ENCODE peak calls at places on chromosomes 12 and 14, in eight cellular contexts. H, U, J, Z, K, E, B and O are unnamed samples.

GRCh38 chr14:99035268-99035667 is 236.7 kb downstream of the BCL11B start:
- DNase-seq in U (no peak), H (peak), Z (peak), B (peak), J (peak), E (no peak), K (no peak), O (peak)

GRCh38 chr14:92456215-92457017 is 57.2 kb upstream of the RIN3 start:
- DNase-seq in H (peak), B (no peak), K (peak), E (no peak), Z (peak), J (peak), U (no peak), O (peak)

GRCh38 chr14:51547260-51547659 is 104.5 kb upstream of the FRMD6 start:
- DNase-seq in K (no peak), U (peak), J (peak), H (peak), E (peak), B (peak), Z (no peak), O (peak)

GRCh38 chr12:124517260-124518050 is 50.0 kb downstream of the NCOR2 start:
- DNase-seq in E (no peak), U (peak), Z (peak), J (peak), B (no peak), K (peak), H (peak), O (no peak)

GRCh38 chr14:61111145-61112130 is 130.4 kb downstream of the SLC38A6 start:
- DNase-seq in K (no peak), Z (no peak), B (no peak), E (no peak), U (no peak), J (no peak), H (no peak), O (peak)

GRCh38 chr12:6288235-6288634 is 22.2 kb upstream of the PLEKHG6 start:
- DNase-seq in H (no peak), K (no peak), Z (no peak), E (no peak), B (no peak), J (peak), U (no peak), O (no peak)

GRCh38 chr12:4439736-4440135 is 5.9 kb downstream of the FGF6 start:
- DNase-seq in J (no peak), E (no peak), U (no peak), Z (no peak), H (no peak), B (no peak), K (no peak), O (no peak)

GRCh38 chr14:99514552-99515300 is 33.5 kb downstream of the CCNK start:
- DNase-seq in Z (peak), J (no peak), B (no peak), K (no peak), H (peak), E (no peak), U (no peak), O (no peak)

GRCh38 chr12:48003226-48004038 is 844 bp downstream of the COL2A1 start:
- DNase-seq in H (no peak), U (no peak), E (no peak), Z (no peak), K (no peak), B (no peak), J (peak), O (no peak)

GRCh38 chr12:92445253-92446081 is 257.3 kb upstream of the PLEKHG7 start:
- DNase-seq in E (no peak), Z (no peak), U (no peak), K (no peak), B (no peak), J (peak), H (no peak), O (no peak)
- H3K4me3 ChIP-seq in E (no peak), Z (no peak), U (no peak), K (no peak), B (no peak), J (no peak), H (no peak), O (no peak)

DNA sequence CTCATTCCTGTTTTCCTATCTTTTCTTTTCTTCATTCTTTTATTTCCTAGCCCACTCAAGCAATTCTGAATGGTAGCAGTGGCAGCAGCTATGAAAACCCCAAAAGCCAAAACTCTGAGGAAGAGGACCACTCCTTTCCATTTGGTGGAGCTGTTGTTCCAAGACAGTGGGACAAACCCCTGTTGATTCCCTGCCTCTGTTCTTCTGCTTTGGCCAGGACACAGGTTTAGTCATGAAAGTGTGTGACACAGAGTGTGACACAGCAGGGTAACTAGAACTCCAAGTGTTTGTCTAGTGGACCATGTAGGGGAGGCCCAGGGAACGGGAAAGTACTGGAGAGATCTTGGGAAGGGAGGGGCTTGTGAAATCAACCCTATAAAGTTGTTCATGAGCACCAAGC is 71.1 kb downstream of the PTCSC3 start:
- DNase-seq in J (no peak), K (no peak), Z (no peak), B (no peak), U (no peak), H (peak), E (peak), O (no peak)
- TF ChIP-seq CTCF in J (peak), K (no peak), Z (no peak), B (no peak), U (no peak), H (peak), E (peak), O (no peak)

GRCh38 chr12:2283480-2283879 is 230.7 kb downstream of the CACNA1C start:
- DNase-seq in U (no peak), J (no peak), B (no peak), K (no peak), H (no peak), E (no peak), Z (no peak), O (no peak)

GRCh38 chr12:2285462-2285861 is 232.7 kb downstream of the CACNA1C start:
- DNase-seq in Z (no peak), J (no peak), K (no peak), H (no peak), B (no peak), U (no peak), E (no peak), O (no peak)

GRCh38 chr12:2284857-2285256 is 232.1 kb downstream of the CACNA1C start:
- DNase-seq in J (peak), H (peak), E (no peak), Z (peak), U (no peak), B (peak), K (peak), O (peak)

GRCh38 chr12:2284321-2284813 is 231.6 kb downstream of the CACNA1C start:
- DNase-seq in J (peak), H (peak), Z (no peak), U (no peak), E (no peak), K (no peak), B (no peak), O (peak)

DNA sequence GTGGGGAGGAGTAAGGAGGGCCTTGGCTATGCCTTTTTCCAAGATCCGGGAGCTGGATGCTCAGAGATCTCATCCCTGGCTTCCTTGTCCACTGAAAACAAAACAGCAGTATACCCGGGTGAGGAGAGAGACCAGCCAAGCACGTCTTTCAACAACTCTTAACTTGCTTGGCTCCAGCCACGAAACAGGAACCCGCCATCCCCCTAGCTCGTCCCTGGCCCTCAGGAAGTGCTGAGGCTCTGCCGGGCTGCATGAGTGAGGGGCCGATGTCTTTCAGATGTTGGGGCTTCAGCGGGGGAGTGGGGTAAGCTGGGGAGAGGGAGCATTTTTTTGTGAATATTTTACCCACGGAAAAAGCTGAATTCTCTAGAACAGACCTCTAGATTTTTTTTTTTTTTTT is 231.1 kb downstream of the CACNA1C start:
- DNase-seq in Z (no peak), J (peak), H (peak), U (no peak), E (no peak), K (no peak), B (no peak), O (no peak)
- H3K4me3 ChIP-seq in Z (no peak), J (peak), H (no peak), U (no peak), E (no peak), K (no peak), B (peak), O (no peak)

DNA sequence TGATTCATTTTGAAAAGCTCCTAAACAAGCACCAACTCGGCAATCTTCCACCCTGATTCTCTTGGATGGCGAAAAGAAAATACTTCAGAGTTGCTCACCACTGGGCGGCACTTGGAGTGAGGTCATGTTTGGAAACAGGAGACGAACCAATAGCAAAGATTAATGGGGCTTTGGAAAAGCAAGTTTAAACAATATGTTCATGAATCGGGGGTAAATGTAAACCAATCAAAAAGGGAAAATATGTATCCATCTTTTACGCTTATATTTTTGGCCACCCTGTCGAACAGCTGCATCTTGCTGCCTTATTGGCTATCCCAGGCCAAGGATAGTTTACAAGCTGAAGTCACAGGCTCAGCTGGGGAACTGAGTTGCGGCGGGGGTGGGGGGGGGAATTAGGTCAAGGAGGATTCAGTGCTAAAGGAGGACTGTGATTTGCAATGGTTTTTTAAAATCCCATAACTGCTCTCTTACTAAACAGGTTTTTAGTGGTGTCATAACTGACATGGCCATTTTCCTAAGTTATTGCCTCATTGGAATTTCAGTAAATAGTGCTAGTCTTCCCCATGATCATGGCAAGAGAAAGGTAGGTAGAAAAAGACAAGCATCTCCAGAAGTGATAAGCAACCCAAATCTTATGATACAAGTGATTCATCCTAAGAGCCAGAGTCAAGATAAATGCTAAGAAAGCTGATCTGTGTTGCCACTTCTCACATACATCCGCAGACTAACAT is 210.6 kb downstream of the PHLDA1 start:
- DNase-seq in E (no peak), B (no peak), J (peak), H (no peak), K (no peak), Z (peak), U (peak), O (peak)
- TF ChIP-seq CTCF in E (no peak), B (no peak), J (peak), H (no peak), K (no peak), Z (peak), U (no peak), O (no peak)

DNA sequence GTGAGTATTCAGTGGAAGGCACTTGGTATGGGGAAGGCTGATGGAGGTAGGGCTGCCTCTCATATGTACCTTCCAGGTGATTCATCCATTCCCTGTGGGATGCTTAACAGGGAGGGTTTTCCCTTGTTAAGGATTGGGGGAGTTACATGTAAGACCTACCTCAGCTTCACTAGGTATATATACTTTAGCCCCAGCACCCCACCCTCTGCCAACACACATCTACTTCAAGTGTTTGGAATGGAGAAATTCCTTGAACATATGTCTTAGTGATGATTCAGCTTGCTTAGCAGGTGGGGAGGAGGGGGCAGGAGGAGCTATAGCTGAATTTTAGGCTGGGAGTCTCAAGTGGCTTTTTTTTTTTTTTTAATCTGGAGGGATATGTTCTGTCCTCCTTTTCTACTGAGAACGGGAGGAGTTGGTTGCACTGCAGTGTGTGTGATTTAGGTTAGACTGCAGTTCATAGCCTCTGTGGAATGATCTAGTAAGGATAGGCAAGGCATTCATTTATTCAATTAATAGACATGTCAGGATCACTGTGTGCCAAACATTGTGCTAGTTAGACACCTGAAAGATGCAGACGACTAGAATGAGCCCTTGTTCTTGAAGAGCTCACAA is 1.7 kb downstream of the PIP4K2C start:
- DNase-seq in E (no peak), J (no peak), H (no peak), U (no peak), B (no peak), Z (no peak), K (no peak), O (no peak)
- H3K4me3 ChIP-seq in E (no peak), J (no peak), H (no peak), U (no peak), B (no peak), Z (no peak), K (no peak), O (no peak)